ENCODE peak calls at places on chromosomes 4 and X, in ten cellular contexts. T is activated CD4-positive, CD25-positive, alpha-beta regulatory T cell; W is T-cell; O is pancreas; E is GM23248; B is cardiac muscle cell; Z is Daoy; K is naive thymus-derived CD8-positive, alpha-beta T cell; H is colonic mucosa; N is endothelial cell. V is an unnamed sample.

GRCh38 chr4:38856046-38856445 is 571 bp downstream of the TLR6 start:
- DNase-seq in T (no peak), W (no peak), O (no peak), E (no peak), B (no peak), Z (no peak), K (no peak), H (no peak), N (no peak), V (no peak)

GRCh38 chr4:41632481-41633073 is 94.6 kb downstream of the LIMCH1 start:
- DNase-seq in T (no peak), W (no peak), O (no peak), E (peak; percentile 43), B (no peak), Z (no peak), K (no peak), H (no peak), N (no peak), V (no peak)

GRCh38 chr4:7763788-7764187 is 175.9 kb downstream of the AFAP1 start:
- DNase-seq in T (no peak), W (no peak), O (no peak), E (peak; percentile 50), B (no peak), Z (peak; percentile 49), K (no peak), H (no peak), N (no peak), V (no peak)

GRCh38 chrX:86604620-86605019 is 456.4 kb downstream of the DACH2 start:
- DNase-seq in T (no peak), W (no peak), O (no peak), E (no peak), B (no peak), Z (no peak), K (no peak), H (no peak), N (no peak), V (no peak)

GRCh38 chr4:54543088-54543795 is 114.5 kb upstream of the KIT start:
- DNase-seq in T (no peak), W (no peak), O (no peak), E (peak; percentile 94), B (no peak), Z (no peak), K (no peak), H (no peak), N (no peak), V (no peak)

GRCh38 chrX:127037179-127037578 is 217.7 kb downstream of the PRR32 start:
- DNase-seq in T (no peak), W (no peak), O (no peak), E (no peak), B (no peak), Z (no peak), K (no peak), H (no peak), N (no peak), V (no peak)

GRCh38 chr4:185312699-185313098 is 83.0 kb downstream of the LRP2BP start:
- DNase-seq in T (no peak), W (no peak), O (no peak), E (no peak), B (no peak), Z (no peak), K (no peak), H (no peak), N (no peak), V (no peak)

GRCh38 chrX:69424161-69424560 is 80.0 kb upstream of the NALF2 start:
- DNase-seq in T (no peak), W (no peak), O (no peak), E (peak; percentile 33), B (peak; percentile 8), Z (no peak), K (no peak), H (no peak), N (peak; percentile 17), V (no peak)

GRCh38 chr4:185276036-185276435 is 66.6 kb downstream of the SNX25 start:
- DNase-seq in T (no peak), W (no peak), O (no peak), E (peak; percentile 75), B (no peak), Z (no peak), K (no peak), H (no peak), N (no peak), V (no peak)

GRCh38 chrX:40313269-40313668 is 215.5 kb upstream of the BCOR start:
- DNase-seq in T (no peak), W (no peak), O (no peak), E (no peak), B (no peak), Z (no peak), K (no peak), H (no peak), N (no peak), V (no peak)

GRCh38 chr4:22410645-22411247 is 105.1 kb downstream of the ADGRA3 start:
- DNase-seq in T (no peak), W (no peak), O (no peak), E (peak; percentile 55), B (peak; percentile 32), Z (no peak), K (peak; percentile 23), H (no peak), N (no peak), V (no peak)

GRCh38 chr4:90852232-90852631 is 725.0 kb downstream of the CCSER1 start:
- DNase-seq in T (no peak), W (no peak), O (no peak), E (no peak), B (peak; percentile 54), Z (no peak), K (no peak), H (no peak), N (no peak), V (no peak)

GRCh38 chr4:158914178-158914577 is 145.4 kb downstream of the FNIP2 start:
- DNase-seq in T (no peak), W (no peak), O (no peak), E (peak; percentile 95), B (no peak), Z (peak; percentile 27), K (no peak), H (no peak), N (no peak), V (no peak)

GRCh38 chr4:71126719-71127118 is 133.3 kb downstream of the DCK start:
- DNase-seq in T (no peak), W (no peak), O (no peak), E (peak; percentile 94), B (no peak), Z (peak; percentile 87), K (no peak), H (no peak), N (no peak), V (no peak)

GRCh38 chr4:156971168-156971601 is 414 bp downstream of the PDGFC start:
- DNase-seq in T (no peak), W (no peak), O (peak; percentile 38), E (no peak), B (peak; percentile 47), Z (peak; percentile 28), K (no peak), H (peak; percentile 44), N (peak; percentile 18), V (no peak)

GRCh38 chrX:15170927-15171326 is 99.0 kb downstream of the ASB9 start:
- DNase-seq in T (no peak), W (no peak), O (no peak), E (no peak), B (no peak), Z (peak; percentile 41), K (no peak), H (no peak), N (no peak), V (no peak)